ENCODE peak calls at places on chromosomes 4 and X, in seven cellular contexts. P is NCI-H1092; T is RKO; D is kidney tubule cell; Z is left ventricle myocardium inferior; N is GM19239; F is activated naive CD8-positive, alpha-beta T cell treated with anti-CD3 and anti-CD28 coated beads, Interleukin-2, amount 50 U/mL, for 24 hours. R is an unnamed sample.

GRCh38 chrX:13216139-13216538 is 103.7 kb downstream of the ATXN3L start:
- DNase-seq in P (no peak), T (no peak), D (no peak), Z (no peak), N (no peak), F (no peak), R (no peak)

GRCh38 chr4:2961411-2962098 is 1.7 kb downstream of the NOP14 start:
- DNase-seq in P (no peak), T (peak; percentile 55), D (no peak), Z (no peak), N (no peak), F (no peak), R (no peak)

GRCh38 chr4:17511041-17511949 is 595 bp downstream of the QDPR start:
- DNase-seq in P (peak; percentile 17), T (peak; percentile 55), D (peak; percentile 50), Z (peak; percentile 56), N (peak; percentile 32), F (peak; percentile 61), R (no peak)

GRCh38 chr4:76306882-76307669 is 543 bp downstream of the STBD1 start:
- DNase-seq in P (peak; percentile 14), T (peak; percentile 63), D (peak; percentile 73), Z (peak; percentile 69), N (peak; percentile 8), F (peak; percentile 34), R (no peak)

GRCh38 chr4:188934320-188934975 is 795.2 kb downstream of the TRIML1 start:
- DNase-seq in P (no peak), T (peak; percentile 11), D (peak; percentile 78), Z (no peak), N (no peak), F (no peak), R (no peak)

GRCh38 chrX:86171366-86171765 is 23.1 kb downstream of the DACH2 start:
- DNase-seq in P (no peak), T (peak; percentile 34), D (peak; percentile 42), Z (no peak), N (no peak), F (no peak), R (no peak)

GRCh38 chr4:94581766-94582165 is 130.0 kb downstream of the PDLIM5 start:
- DNase-seq in P (no peak), T (no peak), D (no peak), Z (no peak), N (no peak), F (no peak), R (no peak)

GRCh38 chrX:145817666-145818521 is at the start of gene SLITRK2:
- DNase-seq in P (no peak), T (no peak), D (peak; percentile 3), Z (no peak), N (no peak), F (no peak), R (no peak)

GRCh38 chrX:154013001-154013421 is 6.7 kb downstream of the IRAK1 start:
- DNase-seq in P (no peak), T (no peak), D (no peak), Z (no peak), N (no peak), F (no peak), R (no peak)

GRCh38 chr4:144899393-144899792 is 198.6 kb downstream of the ANAPC10 start:
- DNase-seq in P (no peak), T (no peak), D (no peak), Z (no peak), N (no peak), F (no peak), R (no peak)

GRCh38 chr4:6753103-6753560 is 29.4 kb upstream of the KIAA0232 start:
- DNase-seq in P (no peak), T (no peak), D (no peak), Z (no peak), N (no peak), F (no peak), R (no peak)

GRCh38 chr4:139900964-139901376 is 235.4 kb downstream of the MGST2 start:
- DNase-seq in P (no peak), T (peak; percentile 43), D (peak; percentile 67), Z (no peak), N (no peak), F (no peak), R (no peak)

GRCh38 chrX:8783100-8784098 is 17.8 kb downstream of the FAM9A start:
- DNase-seq in P (peak; percentile 18), T (no peak), D (peak; percentile 38), Z (no peak), N (peak; percentile 2), F (peak; percentile 20), R (no peak)

GRCh38 chrX:1618689-1619088 is 3.8 kb downstream of the ASMT start:
- DNase-seq in P (no peak), T (peak; percentile 16), D (no peak), Z (no peak), N (no peak), F (no peak), R (no peak)